ENCODE peak calls at places on chromosome 16, in four cellular contexts. Q, E, D and P are unnamed samples.

GRCh38 chr16:83470406-83470805 is 337.4 kb upstream of the HSBP1 start:
- DNase-seq in Q (no peak), E (no peak), D (no peak), P (no peak)

GRCh38 chr16:71426069-71426879 is 15.6 kb downstream of the TLE7 start:
- DNase-seq in Q (no peak), E (peak), D (peak), P (no peak)

GRCh38 chr16:78918805-78919204 is 681.7 kb downstream of the MAF start:
- DNase-seq in Q (no peak), E (no peak), D (no peak), P (no peak)

GRCh38 chr16:47064775-47065174 is 79.0 kb downstream of the NETO2 start:
- DNase-seq in Q (no peak), E (no peak), D (no peak), P (no peak)

GRCh38 chr16:68444058-68444657 is 4.2 kb downstream of the SMPD3 start:
- DNase-seq in Q (no peak), E (peak), D (peak), P (no peak)

GRCh38 chr16:30700491-30700890 is 1.5 kb downstream of the SRCAP start:
- DNase-seq in Q (no peak), E (no peak), D (no peak), P (no peak)

GRCh38 chr16:11795887-11796226 is 1.2 kb downstream of the ZC3H7A start:
- DNase-seq in Q (no peak), E (no peak), D (no peak), P (no peak)

GRCh38 chr16:47565454-47565853 is 104.3 kb downstream of the PHKB start:
- DNase-seq in Q (peak), E (no peak), D (peak), P (no peak)

GRCh38 chr16:59042296-59042695 is 308.2 kb upstream of the GOT2 start:
- DNase-seq in Q (no peak), E (no peak), D (no peak), P (no peak)

GRCh38 chr16:19688396-19689024 is 29.5 kb downstream of the KNOP1 start:
- DNase-seq in Q (no peak), E (no peak), D (no peak), P (no peak)

GRCh38 chr16:88999457-89000206 is 22.6 kb upstream of the CBFA2T3 start:
- DNase-seq in Q (no peak), E (no peak), D (peak), P (no peak)

GRCh38 chr16:88060524-88061219 is 109.4 kb downstream of the BANP start:
- DNase-seq in Q (no peak), E (no peak), D (no peak), P (no peak)

GRCh38 chr16:65662236-65662635 is 540.4 kb upstream of the CDH11 start:
- DNase-seq in Q (no peak), E (no peak), D (no peak), P (no peak)

GRCh38 chr16:11407047-11407982 is 62.1 kb downstream of the RMI2 start:
- DNase-seq in Q (peak), E (peak), D (peak), P (no peak)

GRCh38 chr16:89152831-89153700 is 18.5 kb upstream of the CDH15 start:
- DNase-seq in Q (no peak), E (no peak), D (peak), P (no peak)

GRCh38 chr16:10579965-10580918 is at the start of gene EMP2:
- DNase-seq in Q (peak), E (peak), D (no peak), P (no peak)

GRCh38 chr16:5054876-5055865 is 10.6 kb downstream of the C16orf89 start:
- DNase-seq in Q (no peak), E (no peak), D (no peak), P (no peak)

GRCh38 chr16:47460301-47460754 is 535 bp downstream of the ITFG1 start:
- DNase-seq in Q (no peak), E (no peak), D (no peak), P (no peak)

GRCh38 chr16:67166035-67166882 is 1.7 kb downstream of the HSF4 start:
- DNase-seq in Q (no peak), E (no peak), D (no peak), P (no peak)

GRCh38 chr16:59558679-59559078 is 824.6 kb upstream of the GOT2 start:
- DNase-seq in Q (no peak), E (no peak), D (no peak), P (no peak)

GRCh38 chr16:17470002-17470870 is 524 bp downstream of the XYLT1 start:
- DNase-seq in Q (no peak), E (no peak), D (peak), P (no peak)